ENCODE peak calls at places on chromosomes 3 and 15, in nine cellular contexts. T is Panc1, K is HCT116, M is neural progenitor cell, H is colonic mucosa, Z is AG04450, B is sigmoid colon, C is cardiac muscle cell, R is SJSA1. A is an unnamed sample.

GRCh38 chr15:39627456-39628130 is 46.7 kb downstream of the THBS1 start:
- DNase-seq in M (no peak), B (no peak), R (no peak), Z (no peak), T (no peak), K (no peak), H (no peak), C (no peak), A (no peak)

GRCh38 chr3:34012102-34012461 is 213.7 kb downstream of the PDCD6IP start:
- DNase-seq in T (peak; percentile 78), M (peak; percentile 14), B (no peak), Z (peak; percentile 94), K (peak; percentile 7), H (no peak), C (peak; percentile 89), R (peak; percentile 92), A (peak; percentile 67)

GRCh38 chr3:148789156-148789555 is 38.5 kb upstream of the CPB1 start:
- DNase-seq in H (no peak), B (no peak), R (no peak), T (no peak), C (no peak), K (no peak), Z (no peak), M (no peak), A (peak; percentile 91)

GRCh38 chr3:20564966-20565365 is 379.0 kb upstream of the SGO1 start:
- DNase-seq in B (no peak), M (no peak), T (no peak), K (no peak), Z (no peak), H (no peak), R (no peak), C (no peak), A (no peak)

GRCh38 chr3:190877925-190878324 is 15.4 kb upstream of the GMNC start:
- DNase-seq in Z (no peak), H (no peak), K (no peak), R (no peak), T (no peak), B (no peak), M (no peak), C (no peak), A (no peak)

GRCh38 chr15:85541744-85542143 is 161.3 kb downstream of the AKAP13 start:
- DNase-seq in K (no peak), B (no peak), H (no peak), Z (no peak), C (no peak), R (no peak), T (no peak), M (no peak), A (no peak)

GRCh38 chr3:9622438-9622837 is 26.9 kb upstream of the MTMR14 start:
- DNase-seq in B (no peak), R (no peak), Z (no peak), K (no peak), T (no peak), M (no peak), C (no peak), H (no peak), A (peak; percentile 62)

GRCh38 chr3:30984855-30985793 is 90.7 kb upstream of the GADL1 start:
- DNase-seq in M (no peak), B (no peak), Z (no peak), R (no peak), C (peak; percentile 2), H (no peak), T (no peak), K (no peak), A (no peak)

GRCh38 chr15:40693904-40694705 is 869 bp upstream of the RAD51 start:
- DNase-seq in B (no peak), T (no peak), M (no peak), Z (no peak), C (peak; percentile 6), K (no peak), R (no peak), H (no peak), A (no peak)

GRCh38 chr3:191143224-191143623 is 55.8 kb upstream of the OSTN start:
- DNase-seq in B (no peak), K (no peak), Z (no peak), R (no peak), H (no peak), M (peak; percentile 59), T (no peak), C (peak; percentile 20), A (no peak)

GRCh38 chr15:77984446-77984861 is 93.1 kb downstream of the TBC1D2B start:
- DNase-seq in R (no peak), H (no peak), Z (no peak), M (no peak), B (no peak), T (no peak), K (no peak), C (no peak), A (no peak)

GRCh38 chr3:173958805-173959204 is 561.3 kb downstream of the NLGN1 start:
- DNase-seq in R (no peak), C (no peak), M (no peak), B (no peak), T (no peak), H (no peak), Z (no peak), K (no peak), A (no peak)

GRCh38 chr3:82386656-82387055 is 625.2 kb upstream of the GBE1 start:
- DNase-seq in T (no peak), R (no peak), M (no peak), Z (no peak), H (no peak), B (no peak), K (no peak), C (no peak), A (peak; percentile 24)

GRCh38 chr15:53833134-53833624 is 73.7 kb upstream of the WDR72 start:
- DNase-seq in Z (no peak), B (peak; percentile 77), C (no peak), R (peak; percentile 25), T (no peak), K (no peak), H (peak; percentile 50), M (no peak), A (peak; percentile 31)

GRCh38 chr15:98801234-98801561 is 152.9 kb downstream of the IGF1R start:
- DNase-seq in Z (no peak), K (no peak), T (no peak), C (no peak), M (peak; percentile 88), H (no peak), B (no peak), R (peak; percentile 49), A (peak; percentile 84)

GRCh38 chr15:85753791-85754452 is 40.8 kb downstream of the KLHL25 start:
- DNase-seq in R (no peak), H (no peak), B (peak; percentile 60), C (no peak), T (no peak), Z (no peak), K (no peak), M (no peak), A (no peak)

GRCh38 chr3:129323651-129324294 is 45.1 kb downstream of the HMCES start:
- DNase-seq in T (no peak), Z (no peak), B (no peak), M (no peak), R (no peak), C (no peak), K (no peak), H (no peak), A (no peak)

GRCh38 chr3:141814375-141814774 is 51.2 kb downstream of the GRK7 start:
- DNase-seq in K (no peak), H (no peak), B (no peak), C (no peak), T (no peak), M (no peak), Z (no peak), R (no peak), A (no peak)

GRCh38 chr3:129974451-129975331 is at the start of gene TRH:
- DNase-seq in T (no peak), H (no peak), C (no peak), M (peak; percentile 78), K (no peak), R (no peak), B (no peak), Z (no peak), A (no peak)

DNA sequence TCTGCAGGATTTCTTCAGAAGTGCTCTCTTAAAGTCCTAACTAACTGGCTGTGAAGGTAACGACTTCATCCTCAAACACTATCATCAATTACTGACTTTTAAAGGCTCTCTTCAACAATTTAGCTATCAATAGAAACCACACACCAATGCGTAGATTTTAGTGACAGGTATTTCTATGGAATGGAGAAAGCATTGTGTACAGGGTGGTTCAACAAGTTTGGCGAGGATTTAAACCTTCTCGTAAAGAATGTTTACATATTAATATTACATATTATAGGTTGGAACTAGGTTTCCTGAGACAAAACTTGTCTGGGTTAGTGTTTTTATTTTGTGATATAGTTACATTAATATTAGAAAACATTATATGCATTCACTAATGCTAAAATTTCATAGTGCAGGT is 233.6 kb downstream of the CHL1 start:
- DNase-seq in R (no peak), Z (no peak), K (no peak), H (no peak), T (no peak), M (no peak), B (no peak), C (no peak), A (no peak)
- H3K9me3 ChIP-seq in R (peaks cover 2% of the 10 kb centered on the region), Z (no peaks in the 10 kb centered on the region), K (peaks cover 5% of the 10 kb centered on the region), H (no peaks in the 10 kb centered on the region), T (no peaks in the 10 kb centered on the region), M (no peaks in the 10 kb centered on the region), B (no peaks in the 10 kb centered on the region), C (no peaks in the 10 kb centered on the region), A (no peaks in the 10 kb centered on the region)

GRCh38 chr3:69739204-69740102 is at the start of gene MITF:
- DNase-seq in C (peak; percentile 92), B (peak; percentile 96), K (peak; percentile 53), H (peak; percentile 95), Z (peak; percentile 68), T (peak; percentile 45), R (peak; percentile 81), M (peak; percentile 90), A (peak; percentile 86)
- H3K9me3 ChIP-seq in C (no peaks in the 10 kb centered on the region), B (no peaks in the 10 kb centered on the region), K (no peaks in the 10 kb centered on the region), H (no peaks in the 10 kb centered on the region), Z (no peaks in the 10 kb centered on the region), T (no peaks in the 10 kb centered on the region), R (no peaks in the 10 kb centered on the region), M (no peaks in the 10 kb centered on the region), A (no peaks in the 10 kb centered on the region)

GRCh38 chr15:97479957-97480356 is 480.5 kb upstream of the ARRDC4 start:
- DNase-seq in K (no peak), C (no peak), M (no peak), R (no peak), H (no peak), B (no peak), T (no peak), Z (no peak), A (no peak)

GRCh38 chr15:97483232-97483631 is 477.3 kb upstream of the ARRDC4 start:
- DNase-seq in M (no peak), C (no peak), R (no peak), H (no peak), T (no peak), Z (no peak), K (no peak), B (no peak), A (no peak)

GRCh38 chr15:97482521-97482920 is 478.0 kb upstream of the ARRDC4 start:
- DNase-seq in K (no peak), B (no peak), T (no peak), Z (no peak), C (no peak), H (no peak), R (no peak), M (peak; percentile 40), A (peak; percentile 9)
- H3K9me3 ChIP-seq in K (no peaks in the 10 kb centered on the region), B (no peaks in the 10 kb centered on the region), T (no peaks in the 10 kb centered on the region), Z (peaks cover 3% of the 10 kb centered on the region), C (no peaks in the 10 kb centered on the region), H (no peaks in the 10 kb centered on the region), R (peaks cover 3% of the 10 kb centered on the region), M (no peaks in the 10 kb centered on the region), A (no peaks in the 10 kb centered on the region)

GRCh38 chr3:177860236-177860635 is 663.0 kb upstream of the TBL1XR1 start:
- DNase-seq in B (no peak), Z (no peak), H (no peak), K (no peak), T (no peak), R (no peak), C (no peak), M (peak; percentile 57), A (peak; percentile 70)
- H3K9me3 ChIP-seq in B (no peaks in the 10 kb centered on the region), Z (peaks cover 15% of the 10 kb centered on the region), H (peaks cover 4% of the 10 kb centered on the region), K (no peaks in the 10 kb centered on the region), T (peaks cover 16% of the 10 kb centered on the region), R (no peaks in the 10 kb centered on the region), C (no peaks in the 10 kb centered on the region), M (peaks cover 14% of the 10 kb centered on the region), A (no peaks in the 10 kb centered on the region)